ENCODE peak calls at places on chromosomes 16 and 17, in six cellular contexts. One of them, this sample, is unnamed.

GRCh38 chr16:87332150-87332549 is 15.0 kb upstream of the C16orf95 start:
- DNase-seq in GM03348: no peak
- DNase-seq in left cardiac atrium: peak; percentile 27
- DNase-seq in hippocampal formation: no peak
- DNase-seq in naive thymus-derived CD8-positive, alpha-beta T cell: no peak
- DNase-seq in HT1080: no peak
- DNase-seq in this sample: peak; percentile 21

GRCh38 chr16:79658301-79659001 is 57.9 kb upstream of the MAF start:
- DNase-seq in GM03348: peak; percentile 17
- DNase-seq in left cardiac atrium: no peak
- DNase-seq in hippocampal formation: no peak
- DNase-seq in naive thymus-derived CD8-positive, alpha-beta T cell: no peak
- DNase-seq in HT1080: peak; percentile 95
- DNase-seq in this sample: no peak

GRCh38 chr17:39722965-39723848 is 7.1 kb downstream of the MIEN1 start:
- DNase-seq in hippocampal formation: no peak
- DNase-seq in naive thymus-derived CD8-positive, alpha-beta T cell: no peak
- DNase-seq in GM03348: no peak
- DNase-seq in left cardiac atrium: no peak
- DNase-seq in HT1080: no peak
- DNase-seq in this sample: no peak

GRCh38 chr17:13986855-13987254 is 82.4 kb upstream of the COX10 start:
- DNase-seq in left cardiac atrium: no peak
- DNase-seq in hippocampal formation: no peak
- DNase-seq in GM03348: no peak
- DNase-seq in naive thymus-derived CD8-positive, alpha-beta T cell: no peak
- DNase-seq in HT1080: no peak
- DNase-seq in this sample: no peak

GRCh38 chr16:64180136-64180900 is 941.5 kb downstream of the CDH11 start:
- DNase-seq in left cardiac atrium: no peak
- DNase-seq in GM03348: no peak
- DNase-seq in HT1080: no peak
- DNase-seq in hippocampal formation: no peak
- DNase-seq in naive thymus-derived CD8-positive, alpha-beta T cell: no peak
- DNase-seq in this sample: no peak

GRCh38 chr16:66359012-66359411 is 7.5 kb upstream of the CDH5 start:
- DNase-seq in naive thymus-derived CD8-positive, alpha-beta T cell: no peak
- DNase-seq in hippocampal formation: no peak
- DNase-seq in HT1080: peak; percentile 88
- DNase-seq in left cardiac atrium: no peak
- DNase-seq in GM03348: no peak
- DNase-seq in this sample: no peak

GRCh38 chr17:51035436-51035835 is 85.2 kb downstream of the SPAG9 start:
- DNase-seq in HT1080: peak; percentile 54
- DNase-seq in left cardiac atrium: no peak
- DNase-seq in naive thymus-derived CD8-positive, alpha-beta T cell: no peak
- DNase-seq in GM03348: peak; percentile 70
- DNase-seq in hippocampal formation: peak; percentile 68
- DNase-seq in this sample: no peak

GRCh38 chr16:3637371-3637923 is 17.0 kb upstream of the DNASE1 start:
- DNase-seq in naive thymus-derived CD8-positive, alpha-beta T cell: peak; percentile 48
- DNase-seq in hippocampal formation: no peak
- DNase-seq in HT1080: no peak
- DNase-seq in left cardiac atrium: no peak
- DNase-seq in GM03348: no peak
- DNase-seq in this sample: no peak

GRCh38 chr16:53678155-53678554 is 25.5 kb downstream of the RPGRIP1L start:
- DNase-seq in GM03348: no peak
- DNase-seq in left cardiac atrium: no peak
- DNase-seq in HT1080: no peak
- DNase-seq in naive thymus-derived CD8-positive, alpha-beta T cell: no peak
- DNase-seq in hippocampal formation: no peak
- DNase-seq in this sample: no peak

GRCh38 chr17:78862073-78863023 is 21.7 kb upstream of the USP36 start:
- DNase-seq in GM03348: peak; percentile 93
- DNase-seq in hippocampal formation: no peak
- DNase-seq in HT1080: peak; percentile 98
- DNase-seq in naive thymus-derived CD8-positive, alpha-beta T cell: no peak
- DNase-seq in left cardiac atrium: peak; percentile 83
- DNase-seq in this sample: peak; percentile 82

GRCh38 chr17:2693561-2694380 is 17.8 kb downstream of the CLUH start:
- DNase-seq in HT1080: no peak
- DNase-seq in hippocampal formation: no peak
- DNase-seq in GM03348: peak; percentile 5
- DNase-seq in naive thymus-derived CD8-positive, alpha-beta T cell: no peak
- DNase-seq in left cardiac atrium: no peak
- DNase-seq in this sample: no peak

GRCh38 chr17:78879679-78880186 is 23.3 kb downstream of the CEP295NL start:
- DNase-seq in HT1080: peak; percentile 86
- DNase-seq in GM03348: peak; percentile 92
- DNase-seq in hippocampal formation: no peak
- DNase-seq in naive thymus-derived CD8-positive, alpha-beta T cell: peak; percentile 42
- DNase-seq in left cardiac atrium: peak; percentile 85
- DNase-seq in this sample: peak; percentile 84

GRCh38 chr16:4381072-4381934 is 9.7 kb downstream of the VASN start:
- DNase-seq in GM03348: no peak
- DNase-seq in hippocampal formation: no peak
- DNase-seq in HT1080: no peak
- DNase-seq in left cardiac atrium: no peak
- DNase-seq in naive thymus-derived CD8-positive, alpha-beta T cell: no peak
- DNase-seq in this sample: no peak

GRCh38 chr16:85958731-85959130 is 59.8 kb downstream of the IRF8 start:
- DNase-seq in naive thymus-derived CD8-positive, alpha-beta T cell: no peak
- DNase-seq in GM03348: no peak
- DNase-seq in left cardiac atrium: no peak
- DNase-seq in HT1080: no peak
- DNase-seq in hippocampal formation: no peak
- DNase-seq in this sample: no peak

GRCh38 chr16:15523092-15523541 is 88.7 kb downstream of the BMERB1 start:
- DNase-seq in GM03348: no peak
- DNase-seq in hippocampal formation: peak; percentile 62
- DNase-seq in left cardiac atrium: peak; percentile 35
- DNase-seq in naive thymus-derived CD8-positive, alpha-beta T cell: no peak
- DNase-seq in HT1080: no peak
- DNase-seq in this sample: peak; percentile 57

GRCh38 chr16:83085660-83086059 is 458.9 kb downstream of the CDH13 start:
- DNase-seq in HT1080: no peak
- DNase-seq in GM03348: no peak
- DNase-seq in naive thymus-derived CD8-positive, alpha-beta T cell: no peak
- DNase-seq in left cardiac atrium: no peak
- DNase-seq in hippocampal formation: no peak
- DNase-seq in this sample: no peak

GRCh38 chr16:83400234-83400633 is 407.5 kb upstream of the HSBP1 start:
- DNase-seq in hippocampal formation: no peak
- DNase-seq in left cardiac atrium: no peak
- DNase-seq in naive thymus-derived CD8-positive, alpha-beta T cell: no peak
- DNase-seq in HT1080: no peak
- DNase-seq in GM03348: no peak
- DNase-seq in this sample: no peak

GRCh38 chr17:74736423-74737298 is at the start of gene RAB37:
- DNase-seq in GM03348: no peak
- DNase-seq in HT1080: no peak
- DNase-seq in naive thymus-derived CD8-positive, alpha-beta T cell: peak; percentile 62
- DNase-seq in left cardiac atrium: peak; percentile 63
- DNase-seq in hippocampal formation: no peak
- DNase-seq in this sample: peak; percentile 78

GRCh38 chr17:32609085-32609484 is 122.3 kb downstream of the CDK5R1 start:
- DNase-seq in GM03348: no peak
- DNase-seq in HT1080: peak; percentile 59
- DNase-seq in left cardiac atrium: peak; percentile 34
- DNase-seq in naive thymus-derived CD8-positive, alpha-beta T cell: peak; percentile 78
- DNase-seq in hippocampal formation: no peak
- DNase-seq in this sample: peak; percentile 77

GRCh38 chr16:23705517-23705902 is 7.5 kb downstream of the ERN2 start:
- DNase-seq in naive thymus-derived CD8-positive, alpha-beta T cell: no peak
- DNase-seq in left cardiac atrium: no peak
- DNase-seq in HT1080: no peak
- DNase-seq in GM03348: no peak
- DNase-seq in hippocampal formation: no peak
- DNase-seq in this sample: no peak

GRCh38 chr17:43403846-43404245 is 5.1 kb downstream of the ARL4D start:
- DNase-seq in hippocampal formation: no peak
- DNase-seq in left cardiac atrium: no peak
- DNase-seq in HT1080: no peak
- DNase-seq in naive thymus-derived CD8-positive, alpha-beta T cell: no peak
- DNase-seq in GM03348: no peak
- DNase-seq in this sample: no peak

This sample was measured in Right ventricle myocardium superior.